ENCODE peak calls at places on chromosome 4, in four cellular contexts. H, U, Y and N are unnamed samples.

GRCh38 chr4:64230709-64231310 is 178.4 kb downstream of the TECRL start:
- DNase-seq in H (no peak), U (peak), Y (no peak), N (no peak)

GRCh38 chr4:36786519-36786918 is 458.0 kb upstream of the NWD2 start:
- DNase-seq in H (no peak), U (no peak), Y (no peak), N (no peak)

GRCh38 chr4:147958459-147959065 is 226.7 kb downstream of the ARHGAP10 start:
- DNase-seq in H (no peak), U (no peak), Y (no peak), N (no peak)

GRCh38 chr4:72376901-72377300 is 192.1 kb downstream of the ADAMTS3 start:
- DNase-seq in H (no peak), U (no peak), Y (no peak), N (no peak)

GRCh38 chr4:24137596-24137962 is 247.7 kb upstream of the PPARGC1A start:
- DNase-seq in H (no peak), U (no peak), Y (no peak), N (peak)

GRCh38 chr4:60794372-60794771 is 405.8 kb upstream of the ADGRL3 start:
- DNase-seq in H (no peak), U (no peak), Y (no peak), N (no peak)

GRCh38 chr4:75723117-75723801 is 1.1 kb upstream of the USO1 start:
- DNase-seq in H (no peak), U (no peak), Y (peak), N (peak)

GRCh38 chr4:47668810-47669408 is 169.0 kb downstream of the CORIN start:
- DNase-seq in H (peak), U (peak), Y (no peak), N (peak)

GRCh38 chr4:156195914-156196313 is 242.2 kb upstream of the CTSO start:
- DNase-seq in H (no peak), U (no peak), Y (no peak), N (no peak)

GRCh38 chr4:53917719-53918118 is 146.7 kb downstream of the CHIC2 start:
- DNase-seq in H (no peak), U (no peak), Y (no peak), N (no peak)

GRCh38 chr4:53916431-53916889 is 147.9 kb downstream of the CHIC2 start:
- DNase-seq in H (no peak), U (no peak), Y (no peak), N (no peak)

GRCh38 chr4:53913771-53914170 is 150.6 kb downstream of the CHIC2 start:
- DNase-seq in H (no peak), U (no peak), Y (no peak), N (no peak)

GRCh38 chr4:53913098-53913497 is 151.3 kb downstream of the CHIC2 start:
- DNase-seq in H (no peak), U (no peak), Y (no peak), N (no peak)

DNA sequence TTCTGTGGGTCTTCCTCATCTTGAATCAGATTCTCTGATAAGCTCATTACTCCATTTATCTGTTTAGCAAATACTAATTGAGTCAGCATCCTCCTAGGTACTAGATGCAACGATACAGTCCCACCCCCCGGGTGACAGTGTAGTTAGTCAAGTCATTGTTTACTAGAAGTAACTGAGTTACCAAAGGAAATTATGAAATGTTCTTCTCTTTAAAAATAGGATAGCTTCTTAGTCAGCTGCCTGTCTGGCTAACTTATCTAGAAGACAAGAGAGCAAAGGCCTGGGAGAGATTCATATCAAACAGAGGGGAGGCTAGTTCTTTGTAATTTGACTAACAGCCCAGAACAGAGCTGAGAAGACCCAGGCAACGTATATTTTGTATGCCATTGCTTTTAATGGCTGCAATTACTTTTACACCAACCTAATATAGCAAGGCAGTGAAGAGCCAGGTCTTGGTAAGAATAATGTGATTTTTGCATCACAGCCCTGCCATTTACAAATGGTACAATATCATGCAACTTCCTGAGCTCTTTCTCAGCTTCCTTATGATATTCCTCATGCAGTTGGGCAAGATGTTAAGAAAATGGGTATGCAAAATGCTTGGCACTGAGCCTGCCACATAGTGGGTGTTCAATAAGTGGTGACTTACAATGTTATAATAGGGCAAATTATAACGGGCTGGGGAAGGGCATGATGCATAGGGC is 149.9 kb downstream of the CHIC2 start:
- DNase-seq in H (peak), U (no peak), Y (no peak), N (no peak)
- TF ChIP-seq RNF2 in H (no peak), U (no peak), Y (no peak), N (no peak)

GRCh38 chr4:6290256-6290655 is 20.6 kb downstream of the WFS1 start:
- DNase-seq in H (no peak), U (no peak), Y (no peak), N (no peak)

GRCh38 chr4:6291784-6292297 is 22.2 kb downstream of the WFS1 start:
- DNase-seq in H (no peak), U (no peak), Y (no peak), N (no peak)

GRCh38 chr4:6288871-6289270 is 19.2 kb downstream of the WFS1 start:
- DNase-seq in H (no peak), U (no peak), Y (no peak), N (no peak)

GRCh38 chr4:6292376-6293096 is 22.9 kb downstream of the WFS1 start:
- DNase-seq in H (no peak), U (no peak), Y (no peak), N (no peak)

GRCh38 chr4:6290769-6291547 is 21.3 kb downstream of the WFS1 start:
- DNase-seq in H (no peak), U (no peak), Y (no peak), N (peak)
- TF ChIP-seq RNF2 in H (no peak), U (no peak), Y (no peak), N (no peak)

DNA sequence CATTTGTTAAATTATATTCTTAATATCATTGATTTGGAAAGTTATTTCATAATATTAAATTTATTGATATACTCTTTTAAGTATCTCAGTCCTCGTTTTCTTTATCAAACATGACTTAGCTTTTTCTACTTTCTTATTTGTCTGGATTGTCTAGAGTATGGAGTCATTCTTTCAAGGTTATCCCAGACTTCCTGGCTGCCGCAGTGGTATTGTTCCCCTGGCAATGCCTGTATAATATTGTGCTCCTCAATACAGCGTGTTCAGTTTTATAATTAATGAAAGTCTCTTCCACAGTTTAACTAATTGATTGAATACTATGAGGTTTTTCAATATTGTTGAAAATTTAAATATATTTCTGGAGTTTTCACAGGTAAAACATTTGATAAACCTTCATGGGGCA is 310.9 kb downstream of the ANKRD50 start:
- DNase-seq in H (no peak), U (no peak), Y (no peak), N (no peak)
- TF ChIP-seq RNF2 in H (no peak), U (no peak), Y (no peak), N (no peak)

GRCh38 chr4:2364654-2365053 is 53.8 kb downstream of the ZFYVE28 start:
- DNase-seq in H (no peak), U (peak), Y (no peak), N (no peak)

GRCh38 chr4:2366252-2367192 is 51.9 kb downstream of the ZFYVE28 start:
- DNase-seq in H (no peak), U (no peak), Y (no peak), N (no peak)

GRCh38 chr4:2363951-2364653 is 54.3 kb downstream of the ZFYVE28 start:
- DNase-seq in H (no peak), U (no peak), Y (no peak), N (no peak)

GRCh38 chr4:2365054-2365912 is 53.2 kb downstream of the ZFYVE28 start:
- DNase-seq in H (no peak), U (peak), Y (no peak), N (no peak)

DNA sequence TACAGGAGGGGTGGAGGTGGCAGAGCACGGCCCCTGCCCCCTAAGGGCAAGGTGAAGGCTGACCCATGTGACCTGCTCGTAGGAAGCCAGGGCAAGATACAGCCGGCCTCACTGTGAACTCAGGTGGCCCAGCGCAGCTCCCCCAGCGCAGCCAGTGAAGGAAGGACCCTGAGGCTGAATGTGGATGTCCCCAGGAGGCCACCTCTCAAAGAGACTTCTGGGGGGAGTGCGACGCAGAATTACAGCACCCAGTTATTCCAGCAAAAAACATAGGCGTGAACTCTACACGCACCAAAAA is 52.6 kb downstream of the ZFYVE28 start:
- DNase-seq in H (no peak), U (no peak), Y (no peak), N (no peak)
- TF ChIP-seq RNF2 in H (no peak), U (no peak), Y (no peak), N (no peak)

GRCh38 chr4:8698341-8699062 is 105.9 kb downstream of the CPZ start:
- DNase-seq in H (no peak), U (no peak), Y (peak), N (no peak)

GRCh38 chr4:8699479-8700145 is 107.0 kb downstream of the CPZ start:
- DNase-seq in H (no peak), U (no peak), Y (peak), N (no peak)

GRCh38 chr4:8696369-8697127 is 104.0 kb downstream of the CPZ start:
- DNase-seq in H (no peak), U (no peak), Y (peak), N (no peak)

GRCh38 chr4:8699063-8699385 is 106.5 kb downstream of the CPZ start:
- DNase-seq in H (no peak), U (no peak), Y (no peak), N (no peak)

GRCh38 chr4:8697826-8698225 is 105.3 kb downstream of the CPZ start:
- DNase-seq in H (no peak), U (no peak), Y (no peak), N (no peak)
- TF ChIP-seq RNF2 in H (no peak), U (no peak), Y (no peak), N (no peak)